ENCODE peak calls at places on chromosomes 7 and 10, in four cellular contexts. Z, E, V and X are unnamed samples.

GRCh38 chr7:127673902-127674301 is 21.9 kb downstream of the SND1 start:
- DNase-seq in Z (peak), E (no peak), V (no peak), X (peak)

GRCh38 chr10:34124522-34125035 is 690.5 kb downstream of the PARD3 start:
- DNase-seq in E (peak), V (no peak), Z (peak), X (peak)

GRCh38 chr10:112678581-112678980 is 231.6 kb downstream of the VTI1A start:
- DNase-seq in E (no peak), V (no peak), Z (peak), X (peak)

GRCh38 chr10:30550967-30551815 is 78.4 kb downstream of the LYZL2 start:
- DNase-seq in E (no peak), V (no peak), Z (no peak), X (no peak)

GRCh38 chr7:2688409-2689342 is 674 bp downstream of the AMZ1 start:
- DNase-seq in E (no peak), Z (peak), V (no peak), X (no peak)

GRCh38 chr10:3500408-3500856 is 284.6 kb downstream of the KLF6 start:
- DNase-seq in V (peak), E (peak), Z (peak), X (peak)

GRCh38 chr10:5638494-5638893 is 27.9 kb downstream of the ASB13 start:
- DNase-seq in E (no peak), Z (no peak), V (no peak), X (no peak)

GRCh38 chr7:26863504-26864308 is 684 bp downstream of the SKAP2 start:
- DNase-seq in V (no peak), Z (peak), E (peak), X (no peak)

GRCh38 chr7:37320840-37321468 is 127.7 kb downstream of the ELMO1 start:
- DNase-seq in Z (peak), E (no peak), V (no peak), X (peak)

GRCh38 chr10:17084989-17085725 is 44.5 kb downstream of the CUBN start:
- DNase-seq in E (peak), Z (no peak), V (no peak), X (no peak)

GRCh38 chr7:48875300-48875916 is 48.9 kb upstream of the CDC14C start:
- DNase-seq in Z (peak), V (peak), E (no peak), X (peak)

GRCh38 chr10:76882245-76882644 is 755.4 kb downstream of the KCNMA1 start:
- DNase-seq in V (no peak), E (no peak), Z (no peak), X (no peak)

GRCh38 chr7:1666779-1667565 is 3.1 kb upstream of the ELFN1 start:
- DNase-seq in Z (no peak), E (no peak), V (peak), X (no peak)

GRCh38 chr10:9786101-9786500 is 1231.6 kb upstream of the CELF2 start:
- DNase-seq in V (no peak), Z (no peak), E (peak), X (no peak)

GRCh38 chr7:103149808-103150180 is 895 bp upstream of the NAPEPLD start:
- DNase-seq in Z (no peak), V (no peak), E (no peak), X (no peak)

GRCh38 chr7:103148994-103149807 is at the start of gene NAPEPLD:
- DNase-seq in E (peak), V (peak), Z (peak), X (peak)

GRCh38 chr7:103143865-103144264 is 5.0 kb downstream of the NAPEPLD start:
- DNase-seq in E (no peak), V (no peak), Z (no peak), X (no peak)

GRCh38 chr7:103150192-103150591 is 1.3 kb upstream of the NAPEPLD start:
- DNase-seq in E (no peak), Z (peak), V (no peak), X (peak)

DNA sequence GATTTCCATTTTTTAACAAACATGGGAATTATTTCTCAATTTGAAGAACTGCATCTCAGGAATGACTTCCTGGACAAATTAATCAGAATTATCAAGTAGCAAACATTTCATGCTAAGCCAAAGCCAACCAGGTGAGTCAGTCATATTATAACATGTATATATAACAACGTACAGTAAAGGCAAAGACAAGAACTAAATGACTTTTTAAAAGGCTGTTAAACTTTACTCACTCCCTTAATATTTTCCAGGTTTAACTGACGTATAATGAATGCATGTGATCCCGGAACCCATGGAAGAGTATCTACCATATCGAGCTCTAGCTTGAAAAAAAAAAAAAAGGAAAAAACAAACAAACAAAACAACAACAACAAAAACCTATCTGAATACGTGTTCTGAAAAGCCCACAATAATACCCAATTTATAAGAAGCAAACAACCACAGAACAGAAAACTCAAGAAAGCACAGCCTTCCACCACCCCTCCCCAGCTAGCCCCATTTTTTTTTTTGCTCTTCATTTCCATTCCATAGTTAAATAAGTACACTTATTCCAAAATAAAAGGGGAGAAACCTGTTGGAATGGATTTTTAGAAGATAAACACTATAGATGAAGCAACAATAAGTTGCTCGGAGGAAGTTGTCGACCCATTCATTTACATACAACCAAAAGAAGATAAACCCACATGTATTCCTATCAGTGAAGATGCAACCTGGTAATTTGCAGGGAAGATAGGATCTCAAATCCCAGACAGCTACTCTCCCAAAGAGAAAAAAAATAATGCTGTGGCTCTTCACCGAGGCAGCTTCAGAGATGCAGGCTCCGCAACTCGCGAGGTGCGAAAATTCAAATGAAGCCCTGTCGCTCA is 537 bp downstream of the NAPEPLD start:
- DNase-seq in V (no peak), Z (peak), E (no peak), X (peak)
- H3K18ac ChIP-seq in V (peak), Z (peak), E (peak), X (peak)

GRCh38 chr7:47440320-47440719 is 141.6 kb downstream of the TNS3 start:
- DNase-seq in V (no peak), E (no peak), Z (no peak), X (no peak)
- H3K18ac ChIP-seq in V (peak), E (no peak), Z (peak), X (no peak)

DNA sequence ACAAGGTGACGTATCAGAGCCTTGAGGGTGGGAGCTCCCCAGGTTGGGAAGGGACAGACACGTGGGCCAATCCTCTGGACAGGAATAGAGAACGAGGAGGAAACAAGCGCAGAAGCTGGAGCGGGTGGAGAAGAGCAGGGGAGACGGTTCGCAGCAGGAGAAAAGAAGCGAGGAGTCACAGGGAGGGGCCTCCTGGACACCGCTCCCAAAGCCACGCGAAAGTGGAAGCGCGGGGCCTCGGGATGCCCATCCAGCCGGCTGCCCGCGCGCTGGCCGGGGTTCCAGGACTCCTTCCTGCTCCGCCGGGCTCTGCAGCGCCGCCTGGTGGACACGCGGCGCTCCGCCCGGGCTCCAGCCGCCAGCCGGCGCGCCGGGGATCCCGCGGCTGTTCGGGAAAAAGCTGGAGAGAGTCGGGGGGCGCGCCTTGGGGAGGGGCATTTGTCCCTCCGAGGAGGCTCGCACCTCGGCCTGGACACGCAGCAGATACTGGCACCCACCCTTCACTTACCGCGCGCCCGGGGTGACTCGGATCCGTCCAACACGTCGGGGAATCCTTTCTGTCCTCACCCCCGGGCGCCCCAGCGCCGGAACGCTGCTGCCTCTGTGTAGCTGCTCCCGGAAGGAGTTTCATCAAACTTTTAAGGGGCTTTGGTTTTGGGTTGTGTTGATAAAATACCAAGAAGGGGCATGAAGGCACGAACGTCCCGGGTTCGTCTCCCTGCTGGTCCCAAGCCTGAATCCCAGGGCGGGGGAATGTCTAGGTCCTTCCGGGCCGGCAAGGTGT is 6.2 kb downstream of the ZNF503 start:
- DNase-seq in Z (peak), V (peak), E (peak), X (peak)
- H3K18ac ChIP-seq in Z (peak), V (peak), E (peak), X (no peak)

GRCh38 chr7:81770823-81771222 is 976 bp upstream of the HGF start:
- DNase-seq in E (no peak), V (no peak), Z (no peak), X (no peak)
- H3K18ac ChIP-seq in E (peak), V (no peak), Z (no peak), X (no peak)

GRCh38 chr10:119689016-119689564 is 36.8 kb upstream of the INPP5F start:
- DNase-seq in E (no peak), Z (peak), V (no peak), X (peak)

GRCh38 chr10:119688033-119688508 is 36.9 kb downstream of the BAG3 start:
- DNase-seq in V (no peak), E (no peak), Z (peak), X (peak)

GRCh38 chr10:119691726-119692125 is 34.1 kb upstream of the INPP5F start:
- DNase-seq in E (no peak), V (no peak), Z (no peak), X (no peak)

GRCh38 chr10:119686465-119687191 is 35.4 kb downstream of the BAG3 start:
- DNase-seq in Z (peak), E (peak), V (peak), X (peak)

GRCh38 chr10:119687192-119688032 is 36.2 kb downstream of the BAG3 start:
- DNase-seq in Z (no peak), E (no peak), V (peak), X (peak)
- H3K18ac ChIP-seq in Z (peak), E (no peak), V (no peak), X (peak)